ENCODE peak calls at places on chromosomes 4 and X, in ten cellular contexts. O, B, X, J, T, L, R, M, V and Q are unnamed samples.

GRCh38 chrX:104113237-104113965 is 1.1 kb downstream of the ZCCHC18 start:
- DNase-seq in M (peak), T (peak), R (peak), V (peak), L (no peak), J (no peak), B (no peak), O (peak), X (peak), Q (peak)

GRCh38 chr4:150209140-150209829 is 131.0 kb downstream of the DCLK2 start:
- DNase-seq in M (peak), X (peak), O (no peak), T (peak), L (peak), B (no peak), R (peak), V (peak), J (no peak), Q (peak)

GRCh38 chrX:13162772-13163171 is 118.4 kb upstream of the FAM9C start:
- DNase-seq in J (no peak), B (no peak), M (no peak), V (no peak), L (no peak), X (no peak), O (no peak), R (no peak), T (no peak), Q (no peak)

GRCh38 chr4:86220137-86220536 is 139.7 kb downstream of the MAPK10 start:
- DNase-seq in O (no peak), J (no peak), X (peak), T (no peak), R (no peak), B (no peak), L (no peak), V (no peak), M (peak), Q (no peak)

GRCh38 chr4:186920486-186920885 is 196.8 kb upstream of the FAT1 start:
- DNase-seq in J (peak), B (no peak), R (no peak), M (peak), V (no peak), T (no peak), X (peak), L (no peak), O (no peak), Q (no peak)

GRCh38 chrX:130120321-130120731 is 10.0 kb upstream of the ELF4 start:
- DNase-seq in T (no peak), V (no peak), M (no peak), R (peak), J (no peak), X (no peak), O (no peak), B (no peak), L (no peak), Q (no peak)

GRCh38 chr4:68366600-68366999 is 16.7 kb upstream of the YTHDC1 start:
- DNase-seq in J (no peak), V (no peak), X (no peak), L (no peak), B (no peak), R (no peak), M (no peak), O (no peak), T (no peak), Q (no peak)

GRCh38 chrX:152575331-152575730 is 62.4 kb upstream of the GABRQ start:
- DNase-seq in O (no peak), T (no peak), X (peak), L (no peak), M (no peak), B (no peak), V (no peak), R (no peak), J (no peak), Q (no peak)

GRCh38 chr4:142656178-142656577 is 189.9 kb downstream of the INPP4B start:
- DNase-seq in O (no peak), M (no peak), B (no peak), X (peak), L (peak), J (no peak), V (no peak), R (peak), T (no peak), Q (no peak)

GRCh38 chr4:78057135-78057599 is at the start of gene FRAS1:
- DNase-seq in J (no peak), L (no peak), R (peak), B (peak), O (peak), M (peak), X (no peak), T (peak), V (peak), Q (peak)

GRCh38 chrX:33949300-33949699 is 182.8 kb downstream of the FAM47A start:
- DNase-seq in M (no peak), B (no peak), O (no peak), R (no peak), V (no peak), L (no peak), T (no peak), X (no peak), J (no peak), Q (no peak)

GRCh38 chrX:45850197-45850774 is 649.6 kb upstream of the DIPK2B start:
- DNase-seq in T (no peak), B (no peak), R (no peak), M (peak), O (no peak), J (no peak), V (peak), X (peak), L (no peak), Q (no peak)

GRCh38 chrX:119638725-119639471 is 32.7 kb upstream of the NKRF start:
- DNase-seq in J (no peak), B (no peak), R (no peak), M (no peak), O (no peak), T (no peak), V (no peak), L (no peak), X (no peak), Q (no peak)